ENCODE peak calls at places on chromosomes 16 and 17, in five cellular contexts. N is SK-N-SH, S is K562, A is GM12892, L is GM12878. H is an unnamed sample.

GRCh38 chr17:36496018-36496789 is 9.7 kb downstream of the ZNHIT3 start:
- DNase-seq in A (no peak), S (no peak), L (no peak), N (no peak), H (no peak)

GRCh38 chr16:26697826-26698225 is 368.9 kb upstream of the C16orf82 start:
- DNase-seq in S (no peak), N (no peak), L (no peak), A (no peak), H (no peak)

GRCh38 chr17:17342242-17342945 is 39.2 kb downstream of the NT5M start:
- DNase-seq in A (no peak), L (no peak), S (no peak), N (no peak), H (no peak)

GRCh38 chr17:81655378-81656117 is 794 bp downstream of the PDE6G start:
- DNase-seq in N (no peak), A (peak), L (no peak), S (no peak), H (no peak)

GRCh38 chr17:59851431-59852375 is 41.0 kb downstream of the TUBD1 start:
- DNase-seq in S (peak), N (no peak), A (no peak), L (no peak), H (no peak)

GRCh38 chr16:75555213-75555706 is 792 bp downstream of the TMEM231 start:
- DNase-seq in S (peak), N (peak), A (no peak), L (no peak), H (no peak)

GRCh38 chr17:72104863-72105234 is 16.0 kb upstream of the SOX9 start:
- DNase-seq in A (no peak), L (no peak), N (no peak), S (no peak), H (no peak)

GRCh38 chr17:49101054-49101534 is 31.5 kb upstream of the B4GALNT2 start:
- DNase-seq in S (no peak), N (no peak), L (no peak), A (no peak), H (no peak)

GRCh38 chr16:11903906-11904305 is 11.8 kb downstream of the GSPT1 start:
- DNase-seq in S (no peak), L (no peak), A (no peak), N (no peak), H (no peak)

GRCh38 chr17:76585649-76586593 is at the start of gene ST6GALNAC2:
- DNase-seq in A (no peak), S (no peak), L (no peak), N (peak), H (no peak)

GRCh38 chr17:82400830-82401229 is 17.3 kb upstream of the HEXD start:
- DNase-seq in L (no peak), A (peak), N (no peak), S (no peak), H (peak)

GRCh38 chr16:56451753-56452689 is 667 bp downstream of the OGFOD1 start:
- DNase-seq in S (peak), A (peak), L (no peak), N (peak), H (peak)

GRCh38 chr16:85347213-85347591 is 234.9 kb upstream of the CIBAR2 start:
- DNase-seq in A (no peak), S (peak), L (no peak), N (peak), H (no peak)

GRCh38 chr17:50209472-50210248 is 8.2 kb upstream of the COL1A1 start:
- DNase-seq in S (no peak), N (peak), L (no peak), A (no peak), H (no peak)

GRCh38 chr17:68491864-68492263 is 20.4 kb upstream of the PRKAR1A start:
- DNase-seq in L (no peak), N (no peak), S (no peak), A (no peak), H (no peak)

GRCh38 chr16:28592979-28593553 is 3.8 kb downstream of the SULT1A2 start:
- DNase-seq in A (no peak), L (no peak), N (no peak), S (no peak), H (no peak)
- TF ChIP-seq POLR2AphosphoS5 in A (no peak), L (no peak), N (no peak), S (no peak), H (no peak)

DNA sequence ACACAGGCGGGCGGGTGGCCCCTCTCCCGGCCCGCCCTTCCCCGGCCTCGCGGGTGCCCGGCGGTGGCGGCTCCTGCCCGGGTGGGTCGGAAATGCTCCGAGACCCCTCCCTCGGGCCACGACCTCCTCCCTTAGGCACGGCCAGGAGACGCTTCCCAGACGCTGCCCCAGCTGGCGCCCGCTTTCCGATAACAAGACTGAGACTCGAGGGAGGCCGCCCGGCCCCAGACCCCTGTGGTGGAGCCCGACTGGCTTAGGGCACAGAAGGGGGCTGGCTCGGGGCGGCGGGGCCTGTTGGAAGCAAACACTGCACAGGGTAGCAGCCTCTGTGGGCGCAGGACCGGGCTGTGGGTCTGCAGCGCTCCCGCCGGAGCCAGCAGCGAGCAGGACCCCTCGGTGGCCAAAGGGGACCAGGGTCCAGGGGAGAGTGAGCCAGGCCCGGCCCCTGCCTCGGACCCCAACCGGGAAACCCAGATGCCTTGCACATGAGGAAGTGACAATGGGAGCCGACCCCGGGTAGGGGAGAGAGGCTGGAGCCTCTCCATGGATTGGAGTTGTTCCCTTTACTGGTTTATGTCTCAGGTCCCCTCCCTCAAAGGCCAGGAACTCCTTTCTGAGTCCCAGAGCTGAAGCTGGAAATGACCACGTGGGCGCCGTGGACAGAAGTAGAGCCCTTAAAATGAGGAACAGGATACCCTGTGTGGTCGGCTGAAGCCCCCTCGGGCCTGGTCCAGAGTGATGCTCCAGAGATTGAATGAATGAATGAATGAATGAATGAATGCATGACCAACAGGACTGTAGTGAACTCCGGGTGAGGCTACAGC is 19.8 kb upstream of the ADCY7 start:
- DNase-seq in L (no peak), A (no peak), S (no peak), N (peak), H (no peak)
- TF ChIP-seq TAF1 in L (no peak), A (no peak), S (peak), N (no peak), H (no peak)

GRCh38 chr17:20218231-20218630 is 209.1 kb downstream of the SPECC1 start:
- DNase-seq in A (no peak), L (no peak), S (no peak), N (no peak), H (no peak)
- TF ChIP-seq POLR2AphosphoS5 in A (no peak), L (no peak), S (no peak), N (no peak), H (no peak)

GRCh38 chr16:83849434-83849833 is 41.7 kb downstream of the HSBP1 start:
- DNase-seq in S (no peak), N (no peak), L (no peak), A (no peak), H (no peak)
- TF ChIP-seq TAF1 in S (no peak), N (no peak), L (no peak), A (no peak), H (no peak)

DNA sequence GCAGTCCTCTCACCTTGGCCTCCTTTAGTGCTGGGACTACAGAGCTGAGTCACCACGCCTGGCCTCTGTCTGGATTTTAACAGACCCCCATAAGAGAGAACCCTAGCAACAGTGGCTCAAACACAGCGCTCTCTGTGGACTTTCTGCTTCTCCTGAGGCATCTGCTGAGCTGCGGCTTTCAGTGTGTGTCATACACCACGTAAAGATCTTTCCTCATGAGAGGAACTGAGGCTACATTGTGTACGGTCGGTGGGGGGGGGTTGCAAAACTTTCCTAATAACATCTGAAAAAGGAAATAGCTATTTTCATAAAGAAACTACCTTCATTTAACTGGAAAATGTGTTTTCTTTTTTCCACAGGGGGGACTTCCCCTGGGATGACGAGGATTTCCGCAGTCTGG is 32.9 kb downstream of the DEF8 start:
- DNase-seq in L (no peak), A (no peak), S (no peak), N (no peak), H (no peak)
- TF ChIP-seq POLR2AphosphoS5 in L (no peak), A (no peak), S (no peak), N (no peak), H (no peak)

H was measured in GM12891.